ENCODE peak calls at places on chromosomes 3 and 15, in ten cellular contexts. J, V, A, C, K, L, P, I, Q and M are unnamed samples. For H3K36me3, the result is how much of the 10 kb centered on the place peaks cover.

GRCh38 chr3:60651799-60652198 is 599.5 kb downstream of the FHIT start:
- DNase-seq in J (no peak), C (no peak), I (no peak), A (no peak), V (no peak), K (no peak), L (no peak), Q (no peak), P (no peak), M (no peak)

GRCh38 chr15:69647160-69647513 is 194.5 kb downstream of the RPLP1 start:
- DNase-seq in L (peak), C (no peak), P (no peak), V (no peak), Q (no peak), I (no peak), K (no peak), A (no peak), J (no peak), M (no peak)

GRCh38 chr15:47806008-47806407 is 88.7 kb downstream of the SEMA6D start:
- DNase-seq in C (no peak), L (no peak), K (no peak), A (no peak), P (no peak), I (no peak), V (no peak), Q (no peak), J (no peak), M (no peak)

GRCh38 chr3:56796996-56797395 is 4.8 kb downstream of the ARHGEF3 start:
- DNase-seq in P (no peak), V (no peak), J (no peak), C (no peak), A (no peak), I (peak), K (no peak), Q (no peak), L (no peak), M (no peak)

GRCh38 chr3:42847731-42848130 is 27.9 kb downstream of the CYP8B1 start:
- DNase-seq in A (no peak), P (no peak), L (no peak), Q (no peak), K (no peak), I (no peak), C (no peak), J (no peak), V (no peak), M (no peak)

GRCh38 chr15:80424381-80424780 is 20.2 kb downstream of the ARNT2 start:
- DNase-seq in V (no peak), K (no peak), L (no peak), C (no peak), P (peak), J (no peak), Q (no peak), I (no peak), A (no peak), M (no peak)

GRCh38 chr3:2937055-2937454 is 173.1 kb downstream of the IL5RA start:
- DNase-seq in Q (no peak), C (no peak), V (no peak), K (no peak), I (no peak), J (no peak), L (no peak), A (no peak), P (no peak), M (no peak)

GRCh38 chr3:42488687-42489086 is 13.8 kb upstream of the VIPR1 start:
- DNase-seq in P (no peak), A (no peak), C (no peak), V (no peak), I (no peak), L (no peak), Q (no peak), K (no peak), J (no peak), M (no peak)

GRCh38 chr15:100457201-100457600 is 71.5 kb downstream of the CERS3 start:
- DNase-seq in I (no peak), V (no peak), Q (no peak), K (no peak), C (no peak), A (no peak), P (no peak), J (no peak), L (no peak), M (no peak)

GRCh38 chr3:48970568-48970967 is 19.5 kb upstream of the P4HTM start:
- DNase-seq in K (no peak), C (no peak), A (no peak), V (no peak), Q (no peak), P (no peak), I (no peak), L (no peak), J (no peak), M (no peak)

DNA sequence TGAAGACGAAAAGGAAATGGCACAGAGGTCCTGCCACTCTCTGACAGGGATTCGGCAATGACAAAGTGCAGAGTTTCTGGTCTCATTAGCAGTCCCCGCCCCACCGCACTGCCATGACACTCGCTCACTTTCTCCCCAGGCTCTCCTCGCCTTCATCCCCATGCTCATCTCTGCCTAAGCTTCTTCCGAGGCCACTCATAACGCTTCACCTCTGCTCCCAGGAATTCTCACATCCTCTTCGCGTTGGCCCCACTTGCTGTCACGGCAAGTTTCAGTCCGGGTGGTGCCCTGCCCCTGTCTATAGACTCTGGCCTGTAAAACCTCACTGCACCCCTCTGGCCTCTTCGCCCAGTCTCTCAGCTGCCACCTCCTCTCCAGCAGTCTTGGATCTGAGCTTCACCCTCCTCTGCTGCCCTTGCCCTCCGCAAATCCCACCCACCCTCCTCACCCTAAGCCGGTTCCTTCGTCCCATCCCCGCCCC is 654 bp downstream of the RUBCN start:
- DNase-seq in A (no peak), K (no peak), V (no peak), P (peak), L (no peak), C (peak), J (peak), Q (no peak), I (no peak), M (no peak)
- TF ChIP-seq POLR2A in A (no peak), K (no peak), V (no peak), P (no peak), L (no peak), C (no peak), J (no peak), Q (no peak), I (no peak), M (no peak)

DNA sequence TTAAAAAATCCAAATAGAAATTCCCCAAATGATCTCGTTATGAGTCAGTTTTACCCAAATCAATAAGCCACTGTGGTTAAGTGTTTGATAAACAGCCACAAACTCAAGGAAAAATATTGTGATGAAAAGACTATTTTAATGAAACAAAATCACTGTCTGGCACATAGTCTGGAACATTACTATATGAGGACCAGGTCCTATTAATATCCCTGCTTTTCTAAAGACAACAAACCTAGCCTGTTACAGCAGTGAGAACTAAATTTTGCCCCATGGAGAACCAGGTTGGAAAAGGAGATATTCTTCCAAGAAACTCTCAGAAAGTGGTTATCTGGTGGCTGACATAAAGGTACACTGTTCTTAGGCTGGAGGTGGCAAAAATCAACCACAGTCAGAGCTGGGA is 27.7 kb upstream of the ZNF385D start:
- DNase-seq in K (no peak), C (no peak), A (no peak), Q (no peak), J (no peak), I (no peak), L (no peak), P (no peak), V (no peak), M (no peak)
- H3K4me3 ChIP-seq in K (no peak), C (no peak), A (no peak), Q (no peak), J (no peak), I (no peak), L (no peak), P (no peak), V (no peak), M (no peak)

GRCh38 chr15:82830427-82831173 is 21.2 kb downstream of the WHAMM start:
- DNase-seq in I (no peak), C (no peak), Q (no peak), A (peak), P (no peak), J (no peak), V (no peak), L (peak), K (no peak), M (no peak)
- H3K36me3 ChIP-seq in I (under half), C (half or more), Q (under half), A (under half), P (under half), J (half or more), V (under half), L (under half), K (under half), M (half or more)

GRCh38 chr15:89057506-89058133 is 30.6 kb upstream of the ABHD2 start:
- DNase-seq in V (peak), K (peak), Q (peak), A (peak), C (peak), J (peak), I (peak), L (peak), P (peak), M (peak)
- TF ChIP-seq POLR2A in V (no peak), K (no peak), Q (no peak), A (no peak), C (no peak), J (no peak), I (no peak), L (no peak), P (no peak), M (no peak)

GRCh38 chr3:124881976-124882697 is 5.0 kb downstream of the ITGB5 start:
- DNase-seq in V (no peak), J (no peak), Q (no peak), K (no peak), L (no peak), C (no peak), A (no peak), P (no peak), I (no peak), M (no peak)

GRCh38 chr3:124882749-124883148 is 4.4 kb downstream of the ITGB5 start:
- DNase-seq in Q (no peak), C (no peak), P (no peak), V (no peak), L (no peak), J (no peak), K (no peak), I (no peak), A (no peak), M (no peak)

GRCh38 chr3:124877617-124878016 is 9.5 kb downstream of the ITGB5 start:
- DNase-seq in V (no peak), I (no peak), J (no peak), C (no peak), P (no peak), A (no peak), L (no peak), K (no peak), Q (no peak), M (no peak)

GRCh38 chr3:124879395-124879723 is 7.8 kb downstream of the ITGB5 start:
- DNase-seq in K (no peak), P (no peak), Q (no peak), L (no peak), I (no peak), J (no peak), A (no peak), C (no peak), V (no peak), M (no peak)

GRCh38 chr3:124878561-124879394 is 8.4 kb downstream of the ITGB5 start:
- DNase-seq in V (peak), C (no peak), A (peak), P (no peak), I (peak), L (no peak), Q (peak), J (no peak), K (peak), M (no peak)
- H3K4me3 ChIP-seq in V (no peak), C (no peak), A (no peak), P (no peak), I (no peak), L (no peak), Q (no peak), J (no peak), K (peak), M (peak)

DNA sequence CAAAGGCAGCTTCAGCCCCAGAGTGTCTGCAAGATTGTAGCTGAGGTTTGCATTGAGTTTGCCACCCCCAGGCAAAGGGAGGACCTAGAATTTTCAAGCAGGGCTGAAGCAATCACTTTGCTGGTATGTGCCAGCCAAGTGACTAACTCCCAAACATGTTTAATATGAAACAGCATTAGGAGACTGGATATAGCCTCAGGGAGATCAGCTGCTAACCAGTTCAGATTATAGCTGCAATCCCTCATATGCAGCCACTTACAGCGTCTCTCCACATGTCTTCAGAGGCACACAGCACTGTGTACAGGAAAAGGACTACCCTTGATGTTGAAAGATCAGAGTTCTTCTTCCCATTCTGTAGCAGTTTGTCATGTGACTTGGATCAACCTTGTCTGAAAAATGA is 38.4 kb upstream of the PPP2R3A start:
- DNase-seq in V (no peak), L (no peak), C (no peak), P (no peak), J (no peak), K (no peak), A (no peak), Q (no peak), I (no peak), M (no peak)
- H3K36me3 ChIP-seq in V (under half), L (under half), C (under half), P (under half), J (under half), K (under half), A (under half), Q (under half), I (under half), M (under half)

GRCh38 chr15:98853161-98853560 is 154.4 kb downstream of the PGPEP1L start:
- DNase-seq in I (peak), K (peak), V (peak), P (peak), Q (peak), L (peak), J (peak), A (peak), C (peak), M (peak)
- TF ChIP-seq POLR2A in I (no peak), K (no peak), V (peak), P (peak), Q (peak), L (no peak), J (no peak), A (peak), C (no peak), M (peak)

GRCh38 chr3:52246728-52247454 is 1.3 kb downstream of the PPM1M start:
- DNase-seq in I (no peak), L (peak), P (peak), J (peak), V (no peak), K (no peak), C (no peak), Q (no peak), A (no peak), M (no peak)
- H3K4me3 ChIP-seq in I (no peak), L (peak), P (peak), J (peak), V (no peak), K (no peak), C (peak), Q (no peak), A (peak), M (peak)